ENCODE peak calls at places on chromosomes 7 and 10, in six cellular contexts. A is activated naive CD4-positive, alpha-beta T cell treated with Interleukin-2 at 50 U/mL for 16 hours; Z is non-pigmented ciliary epithelial cell; H is bronchial epithelial cell; W is OCI-LY7; Q is AG04450. X is an unnamed sample.

GRCh38 chr7:152887191-152887590 is 127.6 kb downstream of the ACTR3B start:
- DNase-seq in Z (no peak), Q (no peak), H (no peak), W (no peak), A (no peak), X (no peak)

GRCh38 chr10:91598211-91598981 is 34.5 kb downstream of the PPP1R3C start:
- DNase-seq in Z (no peak), A (no peak), W (no peak), Q (no peak), H (peak; percentile 92), X (no peak)

GRCh38 chr7:27156508-27156898 is at the start of gene HOXA7:
- DNase-seq in Z (no peak), A (no peak), H (no peak), Q (no peak), W (peak; percentile 48), X (peak; percentile 80)

GRCh38 chr7:74312418-74313021 is 23.3 kb downstream of the CLIP2 start:
- DNase-seq in Q (no peak), Z (no peak), A (no peak), H (peak; percentile 98), W (no peak), X (no peak)

GRCh38 chr7:85090138-85090537 is 96.7 kb downstream of the SEMA3D start:
- DNase-seq in Q (no peak), Z (no peak), A (no peak), H (no peak), W (no peak), X (no peak)

GRCh38 chr10:6473901-6474370 is 106.1 kb downstream of the PRKCQ start:
- DNase-seq in Q (no peak), H (peak; percentile 16), Z (no peak), A (peak; percentile 33), W (peak; percentile 75), X (no peak)

GRCh38 chr10:44478040-44478439 is 93.1 kb upstream of the CXCL12 start:
- DNase-seq in Q (no peak), Z (no peak), W (no peak), H (no peak), A (no peak), X (no peak)

GRCh38 chr7:108351715-108352114 is 104.5 kb downstream of the NRCAM start:
- DNase-seq in A (no peak), Z (no peak), Q (no peak), W (no peak), H (peak; percentile 39), X (peak; percentile 88)

GRCh38 chr7:21345361-21345760 is 82.5 kb upstream of the SP4 start:
- DNase-seq in W (no peak), Q (no peak), A (no peak), Z (no peak), H (no peak), X (no peak)

GRCh38 chr10:33965795-33966581 is 631.5 kb upstream of the NRP1 start:
- DNase-seq in H (no peak), Q (no peak), A (no peak), Z (no peak), W (no peak), X (no peak)

GRCh38 chr7:151381083-151381332 is 28.8 kb downstream of the WDR86 start:
- DNase-seq in Z (no peak), W (peak; percentile 37), Q (no peak), A (no peak), H (no peak), X (no peak)

GRCh38 chr7:129832701-129833227 is 120.0 kb downstream of the UBE2H start:
- DNase-seq in Q (no peak), A (no peak), Z (no peak), W (no peak), H (no peak), X (no peak)

GRCh38 chr7:84294907-84295455 is 100.4 kb upstream of the SEMA3A start:
- DNase-seq in H (no peak), Z (no peak), W (no peak), Q (no peak), A (no peak), X (no peak)

GRCh38 chr10:23445591-23445990 is 6.7 kb downstream of the OTUD1 start:
- DNase-seq in Q (no peak), Z (no peak), A (no peak), H (no peak), W (no peak), X (no peak)

GRCh38 chr10:21427804-21428481 is 97.5 kb downstream of the SKIDA1 start:
- DNase-seq in Z (no peak), W (no peak), Q (no peak), H (peak; percentile 79), A (no peak), X (no peak)